ENCODE peak calls at places on chromosomes 16 and 17, in nine cellular contexts. J is tibial artery, X is thoracic aorta, H is heart left ventricle, R is GM23338, W is upper lobe of right lung, O is uterus, U is neural progenitor cell, Q is left ventricle myocardium inferior. G is an unnamed sample.

GRCh38 chr17:17577373-17577772 is 14.1 kb downstream of the PEMT start:
- DNase-seq in O (no peak), W (no peak), X (no peak), U (no peak), H (no peak), Q (no peak), J (no peak), R (no peak), G (no peak)

GRCh38 chr17:8892338-8892690 is 24.8 kb upstream of the PIK3R6 start:
- DNase-seq in H (no peak), Q (no peak), W (no peak), J (no peak), X (no peak), O (no peak), R (no peak), U (no peak), G (no peak)

GRCh38 chr17:54007855-54008254 is 185.1 kb downstream of the KIF2B start:
- DNase-seq in H (no peak), R (peak; percentile 7), X (no peak), U (no peak), W (no peak), Q (no peak), O (no peak), J (no peak), G (no peak)

GRCh38 chr16:67883872-67884261 is 818 bp upstream of the NRN1L start:
- DNase-seq in W (peak; percentile 87), U (peak; percentile 78), O (peak; percentile 52), R (peak; percentile 90), X (no peak), J (peak; percentile 76), Q (peak; percentile 54), H (peak; percentile 48), G (no peak)

GRCh38 chr17:1643293-1643998 is 2.1 kb downstream of the SCARF1 start:
- DNase-seq in H (no peak), Q (no peak), J (no peak), X (no peak), O (no peak), R (peak; percentile 96), W (peak; percentile 92), U (peak; percentile 87), G (peak; percentile 18)

GRCh38 chr17:79944251-79944812 is 91.3 kb downstream of the TBC1D16 start:
- DNase-seq in J (peak; percentile 61), W (peak; percentile 59), Q (peak; percentile 12), R (no peak), X (no peak), U (no peak), H (no peak), O (no peak), G (no peak)

GRCh38 chr17:82753201-82753464 is 1.3 kb downstream of the TBCD start:
- DNase-seq in H (no peak), J (no peak), R (peak; percentile 10), Q (no peak), U (no peak), W (no peak), X (no peak), O (no peak), G (no peak)

GRCh38 chr16:86343111-86343642 is 167.2 kb upstream of the FOXF1 start:
- DNase-seq in J (peak; percentile 89), W (no peak), X (peak; percentile 36), R (no peak), U (no peak), O (peak; percentile 77), Q (peak; percentile 24), H (peak; percentile 36), G (no peak)

GRCh38 chr17:3535253-3535995 is 22.2 kb downstream of the TRPV3 start:
- DNase-seq in R (peak; percentile 91), O (no peak), X (no peak), W (peak; percentile 81), H (peak; percentile 54), J (no peak), U (peak; percentile 86), Q (peak; percentile 71), G (peak; percentile 40)

GRCh38 chr17:61206922-61207321 is 192.7 kb upstream of the TBX2 start:
- DNase-seq in O (no peak), X (no peak), J (no peak), W (no peak), H (no peak), Q (no peak), U (no peak), R (no peak), G (no peak)

GRCh38 chr17:49016775-49017463 is 19.7 kb downstream of the IGF2BP1 start:
- DNase-seq in W (peak; percentile 69), O (peak; percentile 35), H (no peak), X (no peak), U (no peak), J (peak; percentile 62), Q (no peak), R (no peak), G (peak; percentile 51)

GRCh38 chr17:58121925-58122324 is 26.3 kb upstream of the OR4D1 start:
- DNase-seq in U (peak; percentile 54), R (peak; percentile 69), J (no peak), X (no peak), Q (no peak), O (no peak), H (no peak), W (no peak), G (peak; percentile 13)

GRCh38 chr16:73753931-73754330 is 542.7 kb upstream of the PSMD7 start:
- DNase-seq in W (no peak), Q (no peak), J (no peak), H (no peak), X (no peak), O (no peak), U (no peak), R (no peak), G (no peak)

GRCh38 chr16:19699472-19699871 is 18.6 kb downstream of the KNOP1 start:
- DNase-seq in X (no peak), O (no peak), J (no peak), R (no peak), Q (no peak), H (no peak), U (no peak), W (no peak), G (no peak)

GRCh38 chr17:45293413-45294211 is 23.2 kb downstream of the MAP3K14 start:
- DNase-seq in W (peak; percentile 83), O (peak; percentile 93), J (peak; percentile 94), H (peak; percentile 77), R (no peak), U (no peak), Q (peak; percentile 80), X (peak; percentile 82), G (no peak)
- H3K4me1 ChIP-seq in W (peaks cover 97% of the 10 kb centered on the region), O (peaks cover 40% of the 10 kb centered on the region), J (peaks cover 51% of the 10 kb centered on the region), H (peaks cover 75% of the 10 kb centered on the region), R (no peaks in the 10 kb centered on the region), U (no peaks in the 10 kb centered on the region), Q (peaks cover 100% of the 10 kb centered on the region), X (peaks cover 94% of the 10 kb centered on the region), G (peaks cover 50% of the 10 kb centered on the region)

GRCh38 chr17:62720126-62720850 is 87.8 kb downstream of the MARCHF10 start:
- DNase-seq in H (no peak), J (no peak), O (no peak), R (peak; percentile 66), W (no peak), X (no peak), Q (no peak), U (peak; percentile 33), G (peak; percentile 54)
- TF ChIP-seq CTCF in H (peak; percentile 21), J (no peak), O (no peak), R (peak; percentile 29), W (peak; percentile 40), X (peak; percentile 9), Q (peak; percentile 50), U (peak; percentile 44), G (peak; percentile 64)

DNA sequence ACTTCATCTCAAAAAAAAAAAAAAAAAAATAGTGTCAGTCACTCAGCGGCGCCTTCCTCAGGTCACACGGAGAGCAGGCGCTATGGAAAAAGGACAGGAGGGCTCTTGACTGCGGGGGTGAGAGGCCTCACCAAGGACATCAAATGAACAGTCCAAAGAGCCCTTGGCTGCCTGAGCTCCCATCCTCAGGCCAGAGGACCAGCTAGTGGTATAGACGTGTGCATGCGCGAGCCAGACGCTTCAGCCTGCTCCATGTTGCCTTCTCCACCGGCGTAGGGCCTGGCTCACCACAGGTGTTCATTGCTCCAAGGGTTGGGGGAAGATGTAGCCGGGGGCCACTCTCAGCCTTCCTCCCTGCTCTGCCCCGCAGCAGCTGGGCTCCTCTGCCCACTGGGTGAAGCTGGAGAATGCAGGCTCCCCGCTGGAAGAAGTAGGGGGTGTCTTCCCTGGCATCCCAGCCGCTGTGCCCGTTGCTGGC is 65.8 kb upstream of the PLCG2 start:
- DNase-seq in U (no peak), Q (no peak), H (no peak), J (no peak), W (no peak), R (peak; percentile 52), O (no peak), X (no peak), G (no peak)
- H3K4me1 ChIP-seq in U (peaks cover 25% of the 10 kb centered on the region), Q (peaks cover 7% of the 10 kb centered on the region), H (no peaks in the 10 kb centered on the region), J (no peaks in the 10 kb centered on the region), W (no peaks in the 10 kb centered on the region), R (peaks cover 47% of the 10 kb centered on the region), O (no peaks in the 10 kb centered on the region), X (no peaks in the 10 kb centered on the region), G (peaks cover 9% of the 10 kb centered on the region)

GRCh38 chr16:24984101-24984500 is 31.1 kb downstream of the ARHGAP17 start:
- DNase-seq in Q (no peak), H (no peak), R (no peak), X (no peak), U (no peak), J (no peak), O (no peak), W (no peak), G (no peak)
- TF ChIP-seq CTCF in Q (no peak), H (no peak), R (no peak), X (no peak), U (no peak), J (no peak), O (no peak), W (no peak), G (no peak)